ENCODE peak calls at places on chromosomes 5 and 9, in six cellular contexts. Y, U, Z, L, X and J are unnamed samples.

GRCh38 chr9:126480810-126481209 is 132.9 kb upstream of the LMX1B start:
- DNase-seq in X (no peak), Z (no peak), Y (no peak), U (no peak), L (no peak), J (no peak)

GRCh38 chr5:17252543-17252942 is 35.1 kb downstream of the BASP1 start:
- DNase-seq in U (no peak), L (no peak), X (no peak), Y (peak), Z (no peak), J (no peak)

GRCh38 chr5:76202182-76202581 is 119.0 kb downstream of the SV2C start:
- DNase-seq in Z (peak), Y (no peak), X (peak), U (no peak), L (no peak), J (no peak)

GRCh38 chr9:2022560-2022959 is 7.4 kb downstream of the SMARCA2 start:
- DNase-seq in X (no peak), U (no peak), Z (no peak), L (peak), Y (no peak), J (no peak)

GRCh38 chr5:139863361-139863760 is 67.8 kb downstream of the PSD2 start:
- DNase-seq in X (no peak), Y (no peak), L (no peak), U (no peak), Z (no peak), J (no peak)

GRCh38 chr5:161544350-161544765 is 2.2 kb downstream of the GABRB2 start:
- DNase-seq in Y (peak), U (peak), Z (peak), X (peak), L (peak), J (no peak)

GRCh38 chr9:137836151-137836830 is 41.3 kb upstream of the CACNA1B start:
- DNase-seq in L (no peak), U (no peak), Y (no peak), Z (no peak), X (no peak), J (no peak)

GRCh38 chr5:59188415-59189225 is 605.7 kb downstream of the RAB3C start:
- DNase-seq in Y (peak), U (peak), Z (peak), L (peak), X (peak), J (no peak)

GRCh38 chr9:134323741-134324358 is 2.4 kb upstream of the RXRA start:
- DNase-seq in Y (peak), U (no peak), X (no peak), L (no peak), Z (no peak), J (no peak)

GRCh38 chr5:179489015-179489414 is 61.3 kb upstream of the RUFY1 start:
- DNase-seq in Y (no peak), Z (no peak), X (no peak), U (no peak), L (no peak), J (peak)

GRCh38 chr5:169299651-169300467 is 1.1 kb downstream of the SLIT3 start:
- DNase-seq in Z (no peak), X (no peak), Y (no peak), L (no peak), U (no peak), J (no peak)

GRCh38 chr9:105822814-105823213 is 128.5 kb downstream of the TMEM38B start:
- DNase-seq in X (no peak), U (no peak), L (no peak), Y (no peak), Z (no peak), J (no peak)

GRCh38 chr9:137021979-137022619 is 5.9 kb downstream of the ABCA2 start:
- DNase-seq in L (peak), U (no peak), X (peak), Y (peak), Z (peak), J (no peak)

GRCh38 chr5:111645303-111645838 is 111.6 kb downstream of the NREP start:
- DNase-seq in Y (no peak), Z (no peak), U (no peak), L (no peak), X (no peak), J (no peak)

GRCh38 chr5:107661038-107661649 is 9.6 kb downstream of the EFNA5 start:
- DNase-seq in U (no peak), Z (no peak), Y (no peak), L (no peak), X (no peak), J (no peak)

GRCh38 chr5:142945321-142945720 is 175.1 kb downstream of the ARHGAP26 start:
- DNase-seq in U (no peak), X (no peak), L (no peak), Y (no peak), Z (no peak), J (no peak)

GRCh38 chr5:10825897-10826644 is 65.0 kb upstream of the DAP start:
- DNase-seq in Z (peak), L (no peak), X (peak), U (no peak), Y (no peak), J (no peak)
- TF ChIP-seq CTCF in Z (no peak), L (peak), X (peak), U (no peak), Y (no peak), J (no peak)

GRCh38 chr9:101677864-101678263 is 60.6 kb downstream of the GRIN3A start:
- DNase-seq in X (no peak), Y (peak), U (no peak), L (no peak), Z (no peak), J (no peak)

GRCh38 chr9:101675341-101675740 is 63.1 kb downstream of the GRIN3A start:
- DNase-seq in U (no peak), X (no peak), L (no peak), Z (no peak), Y (no peak), J (no peak)

GRCh38 chr9:101671567-101671966 is 66.9 kb downstream of the GRIN3A start:
- DNase-seq in L (no peak), U (no peak), X (no peak), Z (no peak), Y (no peak), J (no peak)

GRCh38 chr9:101673642-101674041 is 64.8 kb downstream of the GRIN3A start:
- DNase-seq in Y (no peak), Z (no peak), X (no peak), U (no peak), L (no peak), J (no peak)

DNA sequence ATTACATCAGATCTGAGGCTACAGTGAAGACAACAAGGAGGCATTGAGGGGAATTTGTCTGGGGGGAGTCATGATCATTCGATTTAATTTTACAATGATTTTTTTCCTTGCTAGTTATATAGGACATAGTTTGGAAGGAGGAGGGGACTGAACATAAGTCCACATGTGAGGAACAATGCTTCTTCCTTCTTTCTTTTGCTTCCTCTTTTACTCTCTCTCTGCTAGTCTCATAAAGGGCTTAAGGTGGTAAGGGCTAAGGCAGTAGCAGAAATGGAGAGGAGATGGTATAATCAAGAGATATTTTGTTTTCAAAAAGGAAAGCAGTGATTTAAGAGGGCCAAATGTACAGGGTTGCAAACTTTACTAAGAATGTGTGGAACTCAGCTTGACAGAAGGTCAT is 64.3 kb downstream of the GRIN3A start:
- DNase-seq in X (no peak), L (no peak), Z (no peak), Y (no peak), U (no peak), J (no peak)
- TF ChIP-seq CTCF in X (no peak), L (no peak), Z (no peak), Y (no peak), U (no peak), J (no peak)

GRCh38 chr5:150759334-150759583 is 442 bp upstream of the DCTN4 start:
- DNase-seq in Z (no peak), Y (no peak), X (no peak), L (no peak), U (no peak), J (no peak)

GRCh38 chr5:150757087-150757649 is 1.6 kb downstream of the DCTN4 start:
- DNase-seq in X (no peak), L (no peak), Z (no peak), U (no peak), Y (no peak), J (no peak)

GRCh38 chr5:150762216-150762615 is 3.4 kb upstream of the DCTN4 start:
- DNase-seq in U (no peak), X (no peak), Y (no peak), Z (peak), L (no peak), J (no peak)

GRCh38 chr5:150758210-150758533 is 645 bp downstream of the DCTN4 start:
- DNase-seq in Z (no peak), X (no peak), Y (no peak), U (no peak), L (no peak), J (no peak)

GRCh38 chr5:150758534-150759333 is at the start of gene DCTN4:
- DNase-seq in U (peak), L (peak), Y (peak), Z (peak), X (peak), J (peak)
- TF ChIP-seq CTCF in U (no peak), L (no peak), Y (no peak), Z (no peak), X (no peak), J (no peak)

DNA sequence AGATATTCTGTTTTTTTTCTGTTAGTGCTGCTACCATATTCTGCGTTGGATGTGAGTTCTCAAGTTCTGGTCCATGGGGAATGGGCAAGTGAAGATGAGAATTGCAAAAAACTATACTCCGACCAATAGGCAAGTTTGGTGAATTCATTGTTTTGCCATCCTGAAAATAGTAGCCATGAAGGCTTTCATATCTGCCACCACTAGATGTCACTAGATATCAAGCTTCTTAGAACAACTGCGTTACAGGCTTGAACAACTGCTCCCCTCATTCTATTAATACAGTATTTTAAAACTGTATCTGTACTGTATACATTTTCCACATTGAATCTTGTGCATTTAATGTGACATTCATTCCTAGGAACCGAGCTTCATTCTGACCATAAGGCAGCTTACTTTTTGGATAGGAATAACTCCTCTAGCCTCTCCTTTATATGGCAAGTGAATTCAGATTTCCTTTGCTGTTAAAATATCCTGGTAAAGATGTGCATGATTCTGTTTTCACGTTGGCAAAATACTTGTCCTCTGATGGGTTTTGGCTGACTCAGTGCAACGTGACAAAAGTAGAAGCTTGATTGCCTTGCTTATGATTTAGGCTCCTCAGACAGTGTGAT is 163.7 kb downstream of the SREK1 start:
- DNase-seq in Y (peak), U (no peak), L (peak), Z (peak), X (peak), J (peak)
- TF ChIP-seq CTCF in Y (peak), U (peak), L (peak), Z (peak), X (peak), J (peak)

DNA sequence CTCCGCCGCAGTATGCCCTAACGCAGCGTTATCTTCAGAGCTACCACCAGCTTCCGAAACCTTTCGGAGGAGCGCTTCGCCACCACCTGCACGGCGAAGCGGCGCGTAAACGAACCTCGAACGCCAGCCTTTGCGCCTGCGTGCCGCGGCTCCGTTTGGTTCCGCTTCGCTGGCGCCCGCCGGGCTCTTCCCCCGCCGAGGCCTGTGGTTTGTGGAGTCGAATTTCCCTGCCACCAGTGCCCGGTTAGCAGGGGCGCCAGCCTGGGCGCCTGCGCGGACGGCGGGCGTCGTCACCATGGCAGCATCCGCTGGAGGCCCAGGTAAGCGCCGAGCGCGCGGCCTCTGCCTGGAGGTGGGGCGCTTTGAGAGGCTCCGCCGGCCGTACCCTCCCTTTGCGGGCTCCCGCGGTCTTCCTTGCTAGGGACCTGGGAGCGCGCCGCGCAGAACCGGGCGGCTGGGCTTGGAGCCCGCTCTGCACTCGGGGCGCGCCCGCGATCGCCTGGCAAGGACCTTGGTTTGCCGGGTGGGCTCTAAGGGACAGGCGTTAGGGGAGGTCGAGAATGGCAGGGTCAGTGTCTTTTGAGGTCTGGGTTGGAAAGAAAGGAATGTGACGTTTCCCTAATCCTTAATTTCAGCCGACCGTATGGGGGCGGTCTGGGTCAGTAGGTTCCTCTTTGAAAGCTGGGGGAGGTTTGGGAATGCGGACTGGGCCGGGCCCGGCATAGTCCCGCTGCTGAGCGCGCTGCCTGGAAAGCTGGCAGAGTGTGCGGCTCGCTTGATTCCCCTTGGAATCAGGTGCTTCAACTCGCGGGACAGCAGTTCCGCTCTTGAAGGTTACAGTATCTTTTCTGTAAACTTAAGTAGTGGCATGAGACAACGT is at the start of gene FAM151B:
- DNase-seq in X (peak), Y (peak), U (peak), L (peak), Z (peak), J (peak)
- TF ChIP-seq CTCF in X (no peak), Y (peak), U (peak), L (peak), Z (no peak), J (peak)

DNA sequence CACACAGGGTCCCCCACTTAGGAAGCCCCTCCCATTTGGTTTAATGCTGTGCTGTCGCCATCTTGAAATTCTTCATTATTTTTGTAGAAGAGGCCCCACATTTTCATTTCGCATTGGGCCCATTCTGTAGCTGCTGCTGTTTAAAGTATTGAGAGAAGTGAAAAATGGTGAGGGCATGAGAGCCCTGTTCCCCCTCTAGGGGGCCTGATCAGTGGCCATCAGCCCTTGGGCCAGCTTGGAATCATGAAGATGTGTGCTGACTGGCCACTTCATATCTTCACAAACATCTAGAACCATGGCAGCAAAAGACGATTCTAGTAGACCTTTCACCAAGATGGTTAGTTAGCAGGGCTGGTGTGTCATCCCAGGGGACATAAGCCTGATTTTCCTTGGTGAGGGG is 3.3 kb downstream of the TMEM268 start:
- DNase-seq in U (no peak), L (no peak), Y (no peak), Z (no peak), X (no peak), J (no peak)
- TF ChIP-seq CTCF in U (peak), L (peak), Y (peak), Z (no peak), X (no peak), J (no peak)

GRCh38 chr5:132905938-132906337 is 32.5 kb downstream of the LEAP2 start:
- DNase-seq in Z (peak), Y (peak), L (no peak), U (no peak), X (peak), J (no peak)
- TF ChIP-seq CTCF in Z (no peak), Y (peak), L (peak), U (peak), X (peak), J (no peak)

DNA sequence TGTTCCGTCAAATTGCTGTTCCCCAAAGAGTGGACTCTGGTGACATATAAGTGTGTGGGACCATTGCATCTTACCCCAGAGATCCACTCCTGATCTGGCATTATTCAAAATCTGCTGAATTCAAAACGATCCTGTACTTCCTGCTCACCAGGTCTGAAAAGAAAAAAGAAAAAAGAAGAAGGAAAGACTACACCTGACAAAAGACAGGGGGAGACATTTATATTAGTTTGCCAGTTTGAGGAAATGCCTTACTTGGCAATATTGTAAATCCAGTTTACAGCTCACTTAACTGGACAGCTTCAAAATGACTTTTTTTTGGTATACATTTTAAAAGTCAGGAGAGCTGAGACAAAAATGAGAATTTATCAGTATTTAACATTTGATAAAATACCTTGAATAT is 15.0 kb upstream of the GRHPR start:
- DNase-seq in U (no peak), Z (no peak), Y (no peak), X (peak), L (no peak), J (no peak)
- TF ChIP-seq CTCF in U (peak), Z (no peak), Y (peak), X (peak), L (peak), J (no peak)

GRCh38 chr9:94482110-94482509 is 72.8 kb upstream of the PCAT7 start:
- DNase-seq in X (no peak), Z (no peak), U (no peak), Y (no peak), L (no peak), J (no peak)

GRCh38 chr9:94478755-94479730 is 75.8 kb upstream of the PCAT7 start:
- DNase-seq in Z (no peak), X (no peak), L (no peak), Y (no peak), U (no peak), J (no peak)

GRCh38 chr9:94480205-94480604 is 74.7 kb upstream of the PCAT7 start:
- DNase-seq in L (no peak), U (no peak), Z (no peak), Y (no peak), X (peak), J (no peak)

DNA sequence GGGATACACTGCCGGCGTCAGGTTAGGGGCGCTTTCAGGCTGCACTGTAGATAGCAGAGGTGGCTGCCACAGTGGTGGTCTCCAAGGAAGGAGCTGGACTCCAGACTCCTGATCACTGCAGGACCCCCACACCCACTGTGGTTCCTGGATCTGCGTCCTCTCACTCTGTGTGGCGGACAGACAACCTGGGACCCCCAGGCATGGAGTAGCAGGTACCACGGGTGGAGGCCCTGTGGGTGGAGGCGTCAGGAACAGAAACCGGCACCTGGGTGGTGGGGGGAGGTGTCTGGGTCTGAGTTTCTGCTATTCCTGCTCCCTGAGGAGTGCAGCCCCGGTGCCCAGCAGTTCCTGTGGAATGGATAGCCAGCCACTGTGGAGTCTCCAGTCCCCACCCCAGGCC is 75.1 kb upstream of the PCAT7 start:
- DNase-seq in Y (no peak), L (no peak), Z (no peak), X (peak), U (no peak), J (no peak)
- TF ChIP-seq CTCF in Y (no peak), L (no peak), Z (no peak), X (no peak), U (no peak), J (no peak)